ENCODE peak calls at places on chromosomes 5 and 9, in six cellular contexts. One of them, this sample, is unnamed.

GRCh38 chr9:83934569-83935275 is 13.5 kb upstream of the KIF27 start:
- DNase-seq in H1: no peak
- DNase-seq in HepG2: no peak
- DNase-seq in GM12878: no peak
- DNase-seq in K562: no peak
- DNase-seq in GM12891: no peak
- DNase-seq in this sample: no peak

GRCh38 chr5:93579561-93580386 is 1.2 kb downstream of the NR2F1-AS1 start:
- DNase-seq in H1: peak; percentile 83
- DNase-seq in K562: no peak
- DNase-seq in GM12891: no peak
- DNase-seq in HepG2: no peak
- DNase-seq in GM12878: no peak
- DNase-seq in this sample: no peak

GRCh38 chr9:114433086-114433485 is 45.3 kb upstream of the AKNA start:
- DNase-seq in K562: no peak
- DNase-seq in GM12891: no peak
- DNase-seq in GM12878: no peak
- DNase-seq in HepG2: no peak
- DNase-seq in H1: no peak
- DNase-seq in this sample: no peak

GRCh38 chr9:254516-254915 is 39.9 kb downstream of the DOCK8 start:
- DNase-seq in H1: no peak
- DNase-seq in GM12891: no peak
- DNase-seq in GM12878: no peak
- DNase-seq in HepG2: no peak
- DNase-seq in K562: no peak
- DNase-seq in this sample: no peak

GRCh38 chr5:175133185-175133584 is 310.8 kb downstream of the DRD1 start:
- DNase-seq in H1: no peak
- DNase-seq in K562: no peak
- DNase-seq in HepG2: no peak
- DNase-seq in GM12891: no peak
- DNase-seq in GM12878: no peak
- DNase-seq in this sample: no peak

GRCh38 chr5:153496835-153497234 is 6.4 kb downstream of the GRIA1 start:
- DNase-seq in GM12878: no peak
- DNase-seq in GM12891: no peak
- DNase-seq in H1: no peak
- DNase-seq in HepG2: no peak
- DNase-seq in K562: peak; percentile 20
- DNase-seq in this sample: no peak

GRCh38 chr5:81856948-81857928 is 106.3 kb upstream of the SSBP2 start:
- DNase-seq in K562: peak; percentile 58
- DNase-seq in GM12891: no peak
- DNase-seq in GM12878: no peak
- DNase-seq in HepG2: no peak
- DNase-seq in H1: peak; percentile 55
- DNase-seq in this sample: no peak

GRCh38 chr5:37717613-37718431 is 122.0 kb downstream of the GDNF start:
- DNase-seq in HepG2: peak; percentile 95
- DNase-seq in K562: peak; percentile 55
- DNase-seq in GM12891: no peak
- DNase-seq in GM12878: no peak
- DNase-seq in H1: no peak
- DNase-seq in this sample: no peak

GRCh38 chr9:120619751-120620655 is 40.0 kb upstream of the CDK5RAP2 start:
- DNase-seq in H1: peak; percentile 55
- DNase-seq in GM12878: peak; percentile 16
- DNase-seq in HepG2: peak; percentile 56
- DNase-seq in GM12891: peak; percentile 13
- DNase-seq in K562: peak; percentile 78
- DNase-seq in this sample: peak; percentile 25

GRCh38 chr9:75885652-75886051 is 4.8 kb upstream of the PCSK5 start:
- DNase-seq in K562: no peak
- DNase-seq in GM12891: no peak
- DNase-seq in HepG2: no peak
- DNase-seq in GM12878: no peak
- DNase-seq in H1: no peak
- DNase-seq in this sample: no peak

GRCh38 chr9:77649109-77649812 is 1.1 kb upstream of the GNA14 start:
- DNase-seq in H1: no peak
- DNase-seq in HepG2: peak; percentile 19
- DNase-seq in GM12878: no peak
- DNase-seq in GM12891: no peak
- DNase-seq in K562: peak; percentile 8
- DNase-seq in this sample: no peak

GRCh38 chr9:119963258-119963797 is 594.1 kb upstream of the BRINP1 start:
- DNase-seq in H1: peak; percentile 57
- DNase-seq in GM12878: no peak
- DNase-seq in K562: no peak
- DNase-seq in HepG2: no peak
- DNase-seq in GM12891: no peak
- DNase-seq in this sample: no peak

GRCh38 chr5:90983148-90983547 is 400.0 kb downstream of the ARRDC3 start:
- DNase-seq in H1: no peak
- DNase-seq in HepG2: peak; percentile 66
- DNase-seq in GM12878: no peak
- DNase-seq in GM12891: no peak
- DNase-seq in K562: peak; percentile 84
- DNase-seq in this sample: no peak

GRCh38 chr5:100517301-100517974 is 17.7 kb upstream of the FAM174A start:
- DNase-seq in GM12878: no peak
- DNase-seq in HepG2: no peak
- DNase-seq in K562: no peak
- DNase-seq in GM12891: no peak
- DNase-seq in H1: no peak
- DNase-seq in this sample: no peak

DNA sequence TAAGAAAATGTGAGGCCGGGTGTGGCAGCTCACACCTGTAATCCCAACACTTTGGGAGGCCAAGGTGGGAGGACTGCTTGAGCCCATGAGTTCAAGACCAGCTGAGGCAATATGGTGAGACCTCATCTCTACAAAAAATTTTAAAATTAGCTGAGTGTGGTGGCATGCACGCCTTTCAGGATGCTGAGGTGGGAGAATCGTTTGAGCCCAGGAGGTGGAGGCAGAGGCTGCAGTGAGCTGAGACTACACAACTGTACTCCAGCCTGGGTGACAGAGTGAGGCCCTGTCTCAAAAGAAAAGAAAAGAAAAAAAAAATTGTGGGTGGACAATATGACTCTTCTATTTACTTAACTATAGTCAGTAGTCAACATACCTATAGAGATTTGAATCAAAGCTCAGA is 4.8 kb downstream of the CHD1 start:
- DNase-seq in GM12878: no peak
- DNase-seq in GM12891: no peak
- DNase-seq in HepG2: no peak
- DNase-seq in H1: no peak
- DNase-seq in K562: no peak
- DNase-seq in this sample: no peak
- TF ChIP-seq TAF1 in GM12878: no peak
- TF ChIP-seq TAF1 in GM12891: no peak
- TF ChIP-seq TAF1 in HepG2: no peak
- TF ChIP-seq TAF1 in H1: no peak
- TF ChIP-seq TAF1 in K562: no peak
- TF ChIP-seq TAF1 in this sample: no peak

GRCh38 chr9:68710082-68710481 is 5.0 kb downstream of the PIP5K1B start:
- DNase-seq in K562: no peak
- DNase-seq in H1: no peak
- DNase-seq in GM12878: no peak
- DNase-seq in HepG2: no peak
- DNase-seq in GM12891: no peak
- DNase-seq in this sample: no peak
- TF ChIP-seq POLR2A in K562: no peak
- TF ChIP-seq POLR2A in H1: no peak
- TF ChIP-seq POLR2A in GM12878: no peak
- TF ChIP-seq POLR2A in HepG2: no peak
- TF ChIP-seq POLR2A in GM12891: no peak
- TF ChIP-seq POLR2A in this sample: no peak

GRCh38 chr9:132605387-132605786 is 23.0 kb downstream of the BARHL1 start:
- DNase-seq in HepG2: no peak
- DNase-seq in GM12891: no peak
- DNase-seq in K562: no peak
- DNase-seq in GM12878: no peak
- DNase-seq in H1: no peak
- DNase-seq in this sample: no peak

GRCh38 chr9:132610661-132611060 is 28.3 kb downstream of the BARHL1 start:
- DNase-seq in HepG2: no peak
- DNase-seq in K562: no peak
- DNase-seq in GM12878: no peak
- DNase-seq in H1: no peak
- DNase-seq in GM12891: no peak
- DNase-seq in this sample: no peak

GRCh38 chr9:132609184-132609583 is 26.8 kb downstream of the BARHL1 start:
- DNase-seq in K562: no peak
- DNase-seq in H1: no peak
- DNase-seq in GM12891: no peak
- DNase-seq in HepG2: no peak
- DNase-seq in GM12878: no peak
- DNase-seq in this sample: no peak

GRCh38 chr9:132614324-132614723 is 31.9 kb downstream of the BARHL1 start:
- DNase-seq in H1: no peak
- DNase-seq in HepG2: no peak
- DNase-seq in GM12878: no peak
- DNase-seq in GM12891: no peak
- DNase-seq in K562: no peak
- DNase-seq in this sample: no peak

DNA sequence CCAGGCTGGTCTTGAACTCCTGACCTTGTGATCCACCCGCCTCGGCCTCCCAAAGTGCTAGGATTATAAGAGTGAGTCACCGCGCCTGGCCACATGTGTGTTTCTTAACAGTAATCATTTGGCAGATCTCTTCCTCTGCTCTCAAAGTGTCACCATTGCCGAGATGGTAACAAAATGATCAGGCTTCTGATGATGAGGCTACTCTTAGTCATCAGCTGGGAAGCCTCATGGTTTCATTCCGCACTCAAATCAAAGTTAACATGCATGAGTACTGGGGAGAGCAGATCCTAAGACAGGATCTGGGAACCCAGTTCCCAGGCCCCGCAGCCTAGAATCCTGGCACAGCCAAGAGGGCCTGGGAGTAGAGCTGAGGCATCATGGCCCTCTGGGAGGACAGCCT is 27.4 kb downstream of the BARHL1 start:
- DNase-seq in GM12891: no peak
- DNase-seq in HepG2: no peak
- DNase-seq in K562: peak; percentile 6
- DNase-seq in GM12878: no peak
- DNase-seq in H1: no peak
- DNase-seq in this sample: no peak
- TF ChIP-seq TAF1 in GM12891: no peak
- TF ChIP-seq TAF1 in HepG2: no peak
- TF ChIP-seq TAF1 in K562: no peak
- TF ChIP-seq TAF1 in GM12878: no peak
- TF ChIP-seq TAF1 in H1: no peak
- TF ChIP-seq TAF1 in this sample: no peak

GRCh38 chr9:34254141-34254913 is 74.7 kb downstream of the KIF24 start:
- DNase-seq in K562: no peak
- DNase-seq in HepG2: no peak
- DNase-seq in GM12891: no peak
- DNase-seq in H1: no peak
- DNase-seq in GM12878: no peak
- DNase-seq in this sample: no peak
- TF ChIP-seq POLR2A in K562: no peak
- TF ChIP-seq POLR2A in HepG2: no peak
- TF ChIP-seq POLR2A in GM12891: no peak
- TF ChIP-seq POLR2A in H1: no peak
- TF ChIP-seq POLR2A in GM12878: no peak
- TF ChIP-seq POLR2A in this sample: no peak

DNA sequence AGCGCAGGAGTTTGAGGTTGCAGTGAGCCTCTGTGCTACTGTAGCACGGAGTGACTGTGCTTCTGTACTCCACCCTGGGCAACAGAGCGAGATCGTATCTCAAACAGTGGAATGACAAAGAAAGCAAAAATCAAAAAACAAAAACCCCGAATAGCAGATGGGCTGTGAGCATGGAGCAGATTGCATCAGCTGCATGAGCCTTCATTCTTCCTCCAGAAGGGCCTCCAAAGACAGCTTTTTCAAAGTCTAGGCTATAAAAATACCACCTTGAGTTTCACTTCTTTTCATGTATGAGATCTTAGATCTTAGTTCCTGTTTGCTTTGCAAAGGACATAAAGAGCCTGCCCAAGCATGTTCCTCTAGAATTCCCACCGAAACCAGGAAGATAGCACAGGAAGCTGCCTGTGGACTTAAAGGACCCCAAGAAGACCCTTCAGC is 15.0 kb upstream of the HSPB3 start:
- DNase-seq in GM12891: no peak
- DNase-seq in K562: no peak
- DNase-seq in GM12878: peak; percentile 48
- DNase-seq in HepG2: no peak
- DNase-seq in H1: no peak
- DNase-seq in this sample: no peak
- TF ChIP-seq TAF1 in GM12891: no peak
- TF ChIP-seq TAF1 in K562: no peak
- TF ChIP-seq TAF1 in GM12878: no peak
- TF ChIP-seq TAF1 in HepG2: no peak
- TF ChIP-seq TAF1 in H1: no peak
- TF ChIP-seq TAF1 in this sample: no peak

DNA sequence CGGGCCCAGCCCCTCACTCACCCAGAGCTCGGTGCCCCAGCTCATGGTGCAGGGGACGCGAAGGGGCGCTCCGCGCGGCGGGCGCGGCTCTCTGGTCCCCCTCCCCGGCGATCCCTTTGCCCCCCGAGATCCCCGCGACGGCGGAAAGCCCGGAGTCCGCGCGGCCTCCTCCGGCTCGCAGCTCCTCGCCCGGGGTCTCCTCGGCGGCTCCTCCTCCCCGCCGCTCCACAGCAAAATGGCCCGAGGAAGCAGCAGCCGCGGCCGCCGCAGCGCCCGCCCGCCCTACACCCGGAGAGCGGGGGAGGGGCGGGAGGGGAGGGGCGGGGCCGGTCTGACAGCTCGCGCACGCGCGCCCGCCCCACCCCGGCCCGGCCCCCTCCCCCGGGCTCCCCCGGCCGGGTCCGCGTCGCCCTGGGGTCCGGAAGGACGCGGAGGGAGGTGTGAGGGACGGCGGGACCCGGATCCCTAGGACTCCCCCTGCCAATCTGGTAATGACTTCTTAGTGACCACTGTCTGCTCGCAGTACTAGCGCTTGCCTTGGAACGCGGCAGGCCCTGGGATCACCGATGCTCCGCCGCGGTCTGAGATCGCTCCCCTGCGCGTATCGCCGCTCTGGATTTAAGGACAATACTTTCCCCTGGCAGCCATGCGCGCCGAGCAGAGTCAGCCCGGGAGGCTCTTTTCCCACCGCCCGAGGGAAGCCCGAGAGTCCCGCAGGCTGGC is at the start of gene FNBP1:
- DNase-seq in K562: peak; percentile 73
- DNase-seq in GM12878: no peak
- DNase-seq in GM12891: peak; percentile 79
- DNase-seq in H1: peak; percentile 85
- DNase-seq in HepG2: peak; percentile 56
- DNase-seq in this sample: peak; percentile 87
- TF ChIP-seq POLR2A in K562: peak; percentile 46
- TF ChIP-seq POLR2A in GM12878: peak; percentile 92
- TF ChIP-seq POLR2A in GM12891: peak; percentile 71
- TF ChIP-seq POLR2A in H1: no peak
- TF ChIP-seq POLR2A in HepG2: no peak
- TF ChIP-seq POLR2A in this sample: peak; percentile 81

GRCh38 chr5:10707198-10708187 is 53.5 kb downstream of the DAP start:
- DNase-seq in HepG2: no peak
- DNase-seq in K562: no peak
- DNase-seq in GM12891: no peak
- DNase-seq in GM12878: no peak
- DNase-seq in H1: no peak
- DNase-seq in this sample: no peak
- TF ChIP-seq TAF1 in HepG2: no peak
- TF ChIP-seq TAF1 in K562: no peak
- TF ChIP-seq TAF1 in GM12891: no peak
- TF ChIP-seq TAF1 in GM12878: no peak
- TF ChIP-seq TAF1 in H1: no peak
- TF ChIP-seq TAF1 in this sample: no peak

GRCh38 chr9:21994996-21995651 is 533 bp downstream of the CDKN2B-AS1 start:
- DNase-seq in HepG2: no peak
- DNase-seq in K562: no peak
- DNase-seq in GM12891: peak; percentile 78
- DNase-seq in GM12878: peak; percentile 55
- DNase-seq in H1: peak; percentile 86
- DNase-seq in this sample: peak; percentile 68
- TF ChIP-seq POLR2A in HepG2: no peak
- TF ChIP-seq POLR2A in K562: no peak
- TF ChIP-seq POLR2A in GM12891: no peak
- TF ChIP-seq POLR2A in GM12878: peak; percentile 69
- TF ChIP-seq POLR2A in H1: no peak
- TF ChIP-seq POLR2A in this sample: peak; percentile 69

This sample was measured in GM12892.